ENCODE peak calls at places on chromosomes 3 and 15, in four cellular contexts. F is HCEC 1CT, J is GDM1, W is EL. Q is an unnamed sample.
A peak's percentile ranks its signal among the peaks of the same experiment; 100 is the strongest.

GRCh38 chr3:124780356-124780755 is 50.1 kb downstream of the UMPS start:
- DNase-seq in F (no peak), J (no peak), W (peak; percentile 90), Q (no peak)

GRCh38 chr15:32994810-32995424 is 199.6 kb downstream of the FMN1 start:
- DNase-seq in F (peak; percentile 67), J (no peak), W (peak; percentile 58), Q (no peak)

GRCh38 chr3:55683666-55684270 is 196.7 kb upstream of the WNT5A start:
- DNase-seq in F (no peak), J (no peak), W (no peak), Q (no peak)

GRCh38 chr3:186520957-186521842 is 23.0 kb downstream of the CRYGS start:
- DNase-seq in F (no peak), J (no peak), W (no peak), Q (no peak)

GRCh38 chr15:67998599-67999122 is 55.5 kb upstream of the PIAS1 start:
- DNase-seq in F (peak; percentile 68), J (no peak), W (peak; percentile 82), Q (no peak)

GRCh38 chr3:23314981-23315805 is 112.1 kb downstream of the UBE2E2 start:
- DNase-seq in F (no peak), J (no peak), W (peak; percentile 52), Q (no peak)

GRCh38 chr15:78059110-78059839 is 18.2 kb downstream of the TBC1D2B start:
- DNase-seq in F (peak; percentile 71), J (no peak), W (peak; percentile 42), Q (no peak)

GRCh38 chr3:132630612-132631011 is 29.0 kb downstream of the ACAD11 start:
- DNase-seq in F (no peak), J (no peak), W (no peak), Q (no peak)

GRCh38 chr3:110327870-110328269 is 743.7 kb upstream of the NECTIN3 start:
- DNase-seq in F (no peak), J (no peak), W (peak; percentile 20), Q (no peak)

GRCh38 chr3:158713094-158713499 is 19.2 kb downstream of the RARRES1 start:
- DNase-seq in F (no peak), J (peak; percentile 44), W (peak; percentile 43), Q (no peak)

GRCh38 chr15:38721549-38721948 is 156.9 kb upstream of the RASGRP1 start:
- DNase-seq in F (no peak), J (no peak), W (peak; percentile 67), Q (no peak)

GRCh38 chr3:33523093-33523667 is 83.0 kb upstream of the UBP1 start:
- DNase-seq in F (no peak), J (no peak), W (no peak), Q (no peak)

GRCh38 chr15:27043770-27044169 is 72.8 kb downstream of the GABRG3 start:
- DNase-seq in F (no peak), J (no peak), W (no peak), Q (no peak)

Q was measured in HL-60.